ENCODE peak calls at places on chromosome 15, in four cellular contexts. One of them, this sample, is unnamed. For H3K9me3, the result is how much of the 10 kb centered on the place peaks cover.

GRCh38 chr15:88896339-88897033 is 1.1 kb upstream of the HAPLN3 start:
- DNase-seq in H9: no peak
- DNase-seq in thoracic aorta: no peak
- DNase-seq in tibial artery: no peak
- DNase-seq in this sample: no peak

GRCh38 chr15:32956006-32956405 is 238.2 kb downstream of the GREM1 start:
- DNase-seq in H9: peak
- DNase-seq in thoracic aorta: no peak
- DNase-seq in tibial artery: no peak
- DNase-seq in this sample: no peak

GRCh38 chr15:74420193-74420905 is 13.4 kb downstream of the SEMA7A start:
- DNase-seq in H9: no peak
- DNase-seq in thoracic aorta: no peak
- DNase-seq in tibial artery: no peak
- DNase-seq in this sample: no peak

GRCh38 chr15:83158393-83158792 is 49.2 kb downstream of the HDGFL3 start:
- DNase-seq in H9: no peak
- DNase-seq in thoracic aorta: no peak
- DNase-seq in tibial artery: no peak
- DNase-seq in this sample: no peak

GRCh38 chr15:55685292-55685691 is 57.7 kb downstream of the PRTG start:
- DNase-seq in H9: no peak
- DNase-seq in thoracic aorta: no peak
- DNase-seq in tibial artery: no peak
- DNase-seq in this sample: no peak

GRCh38 chr15:98980899-98981228 is 26.7 kb downstream of the PGPEP1L start:
- DNase-seq in H9: no peak
- DNase-seq in thoracic aorta: no peak
- DNase-seq in tibial artery: no peak
- DNase-seq in this sample: no peak

GRCh38 chr15:31550211-31550848 is 223.7 kb downstream of the KLF13 start:
- DNase-seq in H9: no peak
- DNase-seq in thoracic aorta: no peak
- DNase-seq in tibial artery: no peak
- DNase-seq in this sample: no peak

GRCh38 chr15:96213045-96213444 is 117.5 kb upstream of the NR2F2 start:
- DNase-seq in H9: no peak
- DNase-seq in thoracic aorta: no peak
- DNase-seq in tibial artery: no peak
- DNase-seq in this sample: no peak

GRCh38 chr15:57751177-57751800 is 44.8 kb downstream of the POLR2M start:
- DNase-seq in H9: no peak
- DNase-seq in thoracic aorta: no peak
- DNase-seq in tibial artery: no peak
- DNase-seq in this sample: no peak

GRCh38 chr15:68186671-68187397 is 18.3 kb downstream of the CALML4 start:
- DNase-seq in H9: no peak
- DNase-seq in thoracic aorta: no peak
- DNase-seq in tibial artery: no peak
- DNase-seq in this sample: no peak

GRCh38 chr15:60829416-60829815 is 350.5 kb upstream of the ICE2 start:
- DNase-seq in H9: no peak
- DNase-seq in thoracic aorta: no peak
- DNase-seq in tibial artery: no peak
- DNase-seq in this sample: no peak

GRCh38 chr15:28955686-28956421 is 70.1 kb downstream of the APBA2 start:
- DNase-seq in H9: no peak
- DNase-seq in thoracic aorta: no peak
- DNase-seq in tibial artery: no peak
- DNase-seq in this sample: no peak

GRCh38 chr15:39381517-39381916 is 199.4 kb upstream of the THBS1 start:
- DNase-seq in H9: no peak
- DNase-seq in thoracic aorta: no peak
- DNase-seq in tibial artery: no peak
- DNase-seq in this sample: no peak

GRCh38 chr15:98853161-98853560 is 154.4 kb downstream of the PGPEP1L start:
- DNase-seq in H9: peak
- DNase-seq in thoracic aorta: no peak
- DNase-seq in tibial artery: peak
- DNase-seq in this sample: peak

GRCh38 chr15:80803580-80804525 is 24.7 kb downstream of the CEMIP start:
- DNase-seq in H9: no peak
- DNase-seq in thoracic aorta: no peak
- DNase-seq in tibial artery: no peak
- DNase-seq in this sample: no peak

GRCh38 chr15:94584833-94585244 is 353.5 kb downstream of the MCTP2 start:
- DNase-seq in H9: no peak
- DNase-seq in thoracic aorta: no peak
- DNase-seq in tibial artery: no peak
- DNase-seq in this sample: peak

GRCh38 chr15:63392355-63393009 is 10.8 kb upstream of the CA12 start:
- DNase-seq in H9: no peak
- DNase-seq in thoracic aorta: no peak
- DNase-seq in tibial artery: no peak
- DNase-seq in this sample: no peak

GRCh38 chr15:76904461-76905012 is 603 bp downstream of the SCAPER start:
- DNase-seq in H9: peak
- DNase-seq in thoracic aorta: no peak
- DNase-seq in tibial artery: no peak
- DNase-seq in this sample: no peak

GRCh38 chr15:91866371-91866905 is 12.9 kb downstream of the SLCO3A1 start:
- DNase-seq in H9: no peak
- DNase-seq in thoracic aorta: no peak
- DNase-seq in tibial artery: no peak
- DNase-seq in this sample: no peak

GRCh38 chr15:38066612-38067011 is 132.2 kb downstream of the TMCO5A start:
- DNase-seq in H9: no peak
- DNase-seq in thoracic aorta: no peak
- DNase-seq in tibial artery: no peak
- DNase-seq in this sample: no peak

GRCh38 chr15:40266828-40267304 is 16.0 kb downstream of the ANKRD63 start:
- DNase-seq in H9: no peak
- DNase-seq in thoracic aorta: peak
- DNase-seq in tibial artery: no peak
- DNase-seq in this sample: no peak

GRCh38 chr15:32694222-32694983 is 23.4 kb upstream of the GREM1 start:
- DNase-seq in H9: no peak
- DNase-seq in thoracic aorta: no peak
- DNase-seq in tibial artery: no peak
- DNase-seq in this sample: no peak

GRCh38 chr15:45454825-45455224 is 67.7 kb downstream of the SLC30A4 start:
- DNase-seq in H9: no peak
- DNase-seq in thoracic aorta: no peak
- DNase-seq in tibial artery: no peak
- DNase-seq in this sample: peak

GRCh38 chr15:87760915-87761314 is 495.6 kb downstream of the NTRK3 start:
- DNase-seq in H9: no peak
- DNase-seq in thoracic aorta: no peak
- DNase-seq in tibial artery: no peak
- DNase-seq in this sample: no peak
- H3K9me3 ChIP-seq in H9: under half
- H3K9me3 ChIP-seq in thoracic aorta: under half
- H3K9me3 ChIP-seq in tibial artery: under half
- H3K9me3 ChIP-seq in this sample: under half

DNA sequence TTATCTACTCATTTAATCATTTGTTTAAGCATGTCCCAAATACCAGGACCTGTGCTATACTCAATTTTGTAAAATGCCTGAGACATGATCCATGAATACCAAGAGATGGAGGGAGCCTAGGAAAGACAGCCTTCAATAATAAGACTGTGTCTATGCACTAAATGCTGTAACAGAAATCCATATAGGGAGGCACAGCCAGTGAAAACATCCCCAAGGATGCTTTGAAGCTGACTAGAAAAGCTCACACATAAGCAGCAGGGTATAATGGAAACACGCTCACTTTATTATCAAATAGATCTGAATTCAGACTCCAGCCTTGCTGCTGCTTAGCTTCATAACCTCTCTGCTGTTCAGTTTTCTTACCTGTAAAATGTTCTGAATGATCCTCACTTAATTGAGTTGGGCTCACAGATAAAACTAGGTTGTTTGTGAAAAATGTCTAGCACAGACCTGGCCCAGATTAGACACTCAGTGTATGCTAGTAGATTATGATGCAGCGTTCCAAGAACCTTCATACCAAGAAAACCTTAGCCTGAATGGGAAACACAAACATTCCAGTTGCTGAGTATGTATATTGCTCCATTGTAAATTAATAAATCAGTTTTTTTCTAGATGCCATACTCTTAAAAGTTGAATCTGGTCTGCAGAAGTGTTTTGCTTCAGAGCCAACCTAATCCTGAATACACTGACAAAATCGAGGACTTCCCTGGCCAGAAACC is 3.7 kb upstream of the LARP6 start:
- DNase-seq in H9: no peak
- DNase-seq in thoracic aorta: no peak
- DNase-seq in tibial artery: no peak
- DNase-seq in this sample: no peak
- H3K27ac ChIP-seq in H9: no peak
- H3K27ac ChIP-seq in thoracic aorta: peak
- H3K27ac ChIP-seq in tibial artery: peak
- H3K27ac ChIP-seq in this sample: no peak

DNA sequence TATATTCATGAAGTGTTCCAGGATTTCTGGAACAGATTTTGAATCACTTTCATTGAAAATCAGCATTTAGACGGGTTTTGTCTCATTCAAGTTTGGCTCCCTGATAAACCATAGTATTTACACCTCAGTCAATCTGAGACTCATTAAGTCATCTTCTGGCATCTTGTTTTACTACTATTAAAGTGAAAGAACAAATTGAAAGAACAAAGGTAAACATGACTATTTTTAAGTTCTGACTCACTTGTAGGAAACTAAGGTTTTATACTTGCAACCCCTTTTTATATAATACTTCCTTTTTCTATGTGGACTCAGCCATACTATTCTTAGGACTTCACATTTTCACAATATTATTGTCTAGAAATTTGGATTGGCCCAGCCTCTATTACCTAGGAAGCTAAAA is 854.4 kb downstream of the SQOR start:
- DNase-seq in H9: no peak
- DNase-seq in thoracic aorta: no peak
- DNase-seq in tibial artery: no peak
- DNase-seq in this sample: no peak
- H3K9me3 ChIP-seq in H9: under half
- H3K9me3 ChIP-seq in thoracic aorta: under half
- H3K9me3 ChIP-seq in tibial artery: under half
- H3K9me3 ChIP-seq in this sample: under half

GRCh38 chr15:64693134-64693533 is 82.3 kb downstream of the RBPMS2 start:
- DNase-seq in H9: no peak
- DNase-seq in thoracic aorta: peak
- DNase-seq in tibial artery: peak
- DNase-seq in this sample: no peak
- H3K27ac ChIP-seq in H9: no peak
- H3K27ac ChIP-seq in thoracic aorta: peak
- H3K27ac ChIP-seq in tibial artery: peak
- H3K27ac ChIP-seq in this sample: no peak

GRCh38 chr15:59434481-59434880 is 3.5 kb upstream of the FAM81A start:
- DNase-seq in H9: no peak
- DNase-seq in thoracic aorta: no peak
- DNase-seq in tibial artery: no peak
- DNase-seq in this sample: no peak
- H3K9me3 ChIP-seq in H9: under half
- H3K9me3 ChIP-seq in thoracic aorta: under half
- H3K9me3 ChIP-seq in tibial artery: under half
- H3K9me3 ChIP-seq in this sample: under half

GRCh38 chr15:84606653-84607120 is 5.9 kb downstream of the ZSCAN2 start:
- DNase-seq in H9: no peak
- DNase-seq in thoracic aorta: no peak
- DNase-seq in tibial artery: peak
- DNase-seq in this sample: no peak

GRCh38 chr15:84605225-84605882 is 4.5 kb downstream of the ZSCAN2 start:
- DNase-seq in H9: no peak
- DNase-seq in thoracic aorta: no peak
- DNase-seq in tibial artery: peak
- DNase-seq in this sample: no peak

GRCh38 chr15:84609818-84610525 is 9.2 kb downstream of the ZSCAN2 start:
- DNase-seq in H9: no peak
- DNase-seq in thoracic aorta: no peak
- DNase-seq in tibial artery: peak
- DNase-seq in this sample: no peak

GRCh38 chr15:84611631-84612030 is 10.8 kb downstream of the ZSCAN2 start:
- DNase-seq in H9: no peak
- DNase-seq in thoracic aorta: no peak
- DNase-seq in tibial artery: no peak
- DNase-seq in this sample: no peak

GRCh38 chr15:84608707-84609284 is 8.0 kb downstream of the ZSCAN2 start:
- DNase-seq in H9: no peak
- DNase-seq in thoracic aorta: no peak
- DNase-seq in tibial artery: peak
- DNase-seq in this sample: no peak
- H3K27ac ChIP-seq in H9: no peak
- H3K27ac ChIP-seq in thoracic aorta: no peak
- H3K27ac ChIP-seq in tibial artery: no peak
- H3K27ac ChIP-seq in this sample: no peak

GRCh38 chr15:65355173-65355982 is 22.4 kb downstream of the IGDCC3 start:
- DNase-seq in H9: peak
- DNase-seq in thoracic aorta: no peak
- DNase-seq in tibial artery: no peak
- DNase-seq in this sample: no peak
- H3K9me3 ChIP-seq in H9: under half
- H3K9me3 ChIP-seq in thoracic aorta: under half
- H3K9me3 ChIP-seq in tibial artery: under half
- H3K9me3 ChIP-seq in this sample: under half

GRCh38 chr15:27219636-27220035 is 248.7 kb downstream of the GABRG3 start:
- DNase-seq in H9: no peak
- DNase-seq in thoracic aorta: no peak
- DNase-seq in tibial artery: no peak
- DNase-seq in this sample: no peak

GRCh38 chr15:27223166-27223565 is 252.2 kb downstream of the GABRG3 start:
- DNase-seq in H9: no peak
- DNase-seq in thoracic aorta: no peak
- DNase-seq in tibial artery: no peak
- DNase-seq in this sample: no peak

GRCh38 chr15:27220199-27220598 is 249.2 kb downstream of the GABRG3 start:
- DNase-seq in H9: no peak
- DNase-seq in thoracic aorta: no peak
- DNase-seq in tibial artery: no peak
- DNase-seq in this sample: no peak

GRCh38 chr15:27222479-27222878 is 251.5 kb downstream of the GABRG3 start:
- DNase-seq in H9: no peak
- DNase-seq in thoracic aorta: no peak
- DNase-seq in tibial artery: no peak
- DNase-seq in this sample: no peak
- H3K27ac ChIP-seq in H9: no peak
- H3K27ac ChIP-seq in thoracic aorta: no peak
- H3K27ac ChIP-seq in tibial artery: no peak
- H3K27ac ChIP-seq in this sample: no peak